ENCODE peak calls at places on chromosome 14, in four cellular contexts. G is H9, N is IMR-90, B is H1. W is an unnamed sample.

GRCh38 chr14:69133206-69134125 is 19.5 kb downstream of the DCAF5 start:
- DNase-seq in G (no peak), N (peak), B (no peak), W (peak)

GRCh38 chr14:97221572-97221971 is 424.4 kb downstream of the VRK1 start:
- DNase-seq in G (no peak), N (no peak), B (no peak), W (no peak)

GRCh38 chr14:70666364-70666691 is 24.6 kb downstream of the TTC9 start:
- DNase-seq in G (no peak), N (no peak), B (no peak), W (no peak)

GRCh38 chr14:73943083-73943482 is 6.8 kb downstream of the FAM161B start:
- DNase-seq in G (no peak), N (peak), B (no peak), W (no peak)

GRCh38 chr14:87896393-87897380 is 96.3 kb downstream of the GALC start:
- DNase-seq in G (no peak), N (peak), B (no peak), W (peak)

GRCh38 chr14:89041245-89041585 is 216.8 kb downstream of the TTC8 start:
- DNase-seq in G (no peak), N (no peak), B (no peak), W (peak)

GRCh38 chr14:31937730-31938346 is 139.3 kb upstream of the ARHGAP5 start:
- DNase-seq in G (no peak), N (peak), B (no peak), W (peak)

GRCh38 chr14:57933363-57933762 is 67.5 kb upstream of the SLC35F4 start:
- DNase-seq in G (no peak), N (no peak), B (no peak), W (no peak)

GRCh38 chr14:59085207-59085739 is 103.2 kb upstream of the DAAM1 start:
- DNase-seq in G (no peak), N (no peak), B (no peak), W (peak)

GRCh38 chr14:74754157-74754556 is 9.0 kb upstream of the YLPM1 start:
- DNase-seq in G (no peak), N (peak), B (no peak), W (no peak)

GRCh38 chr14:100714205-100714781 is 12.4 kb upstream of the DLK1 start:
- DNase-seq in G (no peak), N (no peak), B (no peak), W (no peak)

GRCh38 chr14:104252256-104253215 is 114.1 kb downstream of the KIF26A start:
- DNase-seq in G (peak), N (no peak), B (no peak), W (no peak)

GRCh38 chr14:24418492-24418873 is 11.0 kb downstream of the CBLN3 start:
- DNase-seq in G (no peak), N (no peak), B (no peak), W (no peak)

GRCh38 chr14:52313493-52313881 is 625 bp upstream of the PTGER2 start:
- DNase-seq in G (no peak), N (peak), B (no peak), W (no peak)

GRCh38 chr14:104171029-104171697 is 32.8 kb downstream of the KIF26A start:
- DNase-seq in G (peak), N (no peak), B (peak), W (peak)

GRCh38 chr14:35174342-35174741 is 52.0 kb downstream of the PRORP start:
- DNase-seq in G (no peak), N (no peak), B (no peak), W (no peak)
- H3K56ac ChIP-seq in G (no peak), N (no peak), B (no peak), W (no peak)

DNA sequence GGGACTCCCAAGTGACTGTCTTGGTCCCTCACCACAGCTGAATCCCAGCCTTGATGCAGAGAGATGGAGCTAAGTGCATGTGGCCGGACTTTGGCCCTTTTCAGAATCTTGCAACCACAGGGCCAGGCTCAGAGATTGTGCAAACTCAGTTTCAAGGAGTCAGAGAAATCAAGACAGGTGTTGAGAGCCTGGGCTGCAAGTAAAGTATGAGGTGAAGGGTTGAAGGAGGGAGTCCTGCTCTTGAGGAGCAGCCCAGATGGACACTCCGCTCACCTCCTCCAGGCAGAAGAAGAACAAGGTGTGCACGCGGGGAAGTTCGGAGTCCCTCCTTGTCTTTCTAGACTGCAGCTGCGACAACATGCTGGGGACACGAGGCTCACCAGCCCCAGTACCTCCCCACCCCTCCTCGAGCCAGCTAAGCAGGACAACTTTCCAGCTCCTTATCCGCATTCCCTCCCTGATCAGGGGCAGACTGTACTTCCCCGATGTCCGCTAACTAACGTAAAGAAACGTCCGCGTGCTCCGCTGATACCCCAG is 6.4 kb upstream of the BMP4 start:
- DNase-seq in G (no peak), N (no peak), B (no peak), W (no peak)
- H3K23ac ChIP-seq in G (no peak), N (no peak), B (no peak), W (no peak)

GRCh38 chr14:86015511-86015910 is 485.6 kb downstream of the FLRT2 start:
- DNase-seq in G (no peak), N (peak), B (no peak), W (no peak)
- H3K56ac ChIP-seq in G (no peak), N (no peak), B (no peak), W (no peak)

GRCh38 chr14:64795211-64795610 is 84.5 kb downstream of the SPTB start:
- DNase-seq in G (no peak), N (no peak), B (no peak), W (no peak)
- H3K23ac ChIP-seq in G (no peak), N (no peak), B (no peak), W (no peak)

DNA sequence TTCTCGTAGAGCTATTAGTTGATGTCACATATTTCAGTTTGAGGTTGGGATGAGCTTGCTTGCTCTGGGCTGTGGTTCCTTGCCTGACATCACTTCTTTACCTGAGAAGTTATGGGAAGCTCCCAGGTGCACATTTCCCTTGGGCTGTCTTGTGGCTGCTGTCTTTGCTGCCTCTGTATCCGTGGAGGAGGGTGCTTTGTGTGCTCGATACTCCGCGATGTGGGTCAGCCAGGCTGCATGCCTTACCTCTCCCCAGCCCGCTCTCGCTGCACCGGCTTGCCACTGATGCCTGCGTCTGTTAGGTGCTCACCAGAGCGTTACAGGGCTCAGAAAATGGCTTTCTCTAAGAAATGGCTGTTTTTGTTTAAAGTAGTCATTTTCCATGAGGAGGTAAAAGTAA is 19.6 kb downstream of the PELI2 start:
- DNase-seq in G (peak), N (no peak), B (peak), W (peak)
- H3K56ac ChIP-seq in G (no peak), N (no peak), B (no peak), W (peak)

GRCh38 chr14:94867209-94867608 is 97.3 kb upstream of the GSC start:
- DNase-seq in G (no peak), N (no peak), B (no peak), W (no peak)
- H3K23ac ChIP-seq in G (no peak), N (no peak), B (no peak), W (no peak)

GRCh38 chr14:94374749-94375148 is 13.7 kb downstream of the SERPINA1 start:
- DNase-seq in G (no peak), N (peak), B (no peak), W (no peak)

GRCh38 chr14:94373708-94374107 is 14.7 kb downstream of the SERPINA1 start:
- DNase-seq in G (no peak), N (peak), B (no peak), W (no peak)

GRCh38 chr14:94370524-94370910 is 17.9 kb downstream of the SERPINA1 start:
- DNase-seq in G (no peak), N (no peak), B (no peak), W (no peak)

GRCh38 chr14:94368956-94369355 is 19.4 kb downstream of the SERPINA1 start:
- DNase-seq in G (no peak), N (no peak), B (no peak), W (no peak)

GRCh38 chr14:94372021-94372605 is 16.3 kb downstream of the SERPINA1 start:
- DNase-seq in G (peak), N (no peak), B (peak), W (peak)
- H3K56ac ChIP-seq in G (no peak), N (no peak), B (no peak), W (no peak)

DNA sequence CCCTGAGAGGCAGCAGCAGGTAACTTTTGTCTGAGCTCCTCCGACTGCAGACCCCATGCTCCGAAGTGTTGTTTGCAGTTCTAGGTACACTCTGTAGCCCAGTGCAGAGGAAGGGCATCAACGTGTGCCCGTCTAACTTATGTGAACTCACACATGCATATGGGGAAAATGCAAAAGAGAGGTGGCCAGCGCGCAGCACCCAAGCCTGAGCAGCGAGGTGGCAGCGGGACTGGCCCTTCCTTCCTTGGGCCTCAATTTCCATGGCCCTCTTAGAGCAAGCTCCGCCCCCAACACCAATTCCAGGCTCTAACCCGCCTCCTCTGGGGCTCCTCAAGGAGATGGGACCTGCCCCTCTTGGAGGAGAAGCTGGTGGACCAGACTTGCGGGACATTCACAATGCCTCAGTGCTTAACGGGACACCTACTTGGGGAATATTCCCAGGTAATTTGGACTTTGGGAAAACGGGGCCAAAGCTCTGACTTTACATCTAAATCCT is 27.7 kb downstream of the GPR68 start:
- DNase-seq in G (no peak), N (no peak), B (no peak), W (no peak)
- H3K23ac ChIP-seq in G (no peak), N (no peak), B (no peak), W (no peak)

W was measured in mesendoderm.